ENCODE peak calls at places on chromosome 13, in four cellular contexts. Y is cardiac muscle cell, Q is ELF-1, K is Caki2. V is an unnamed sample.

GRCh38 chr13:50682002-50682401 is 161.5 kb downstream of the DLEU7 start:
- DNase-seq in Y (no peak), Q (no peak), K (no peak), V (no peak)

GRCh38 chr13:93603043-93603442 is 376.4 kb downstream of the GPC6 start:
- DNase-seq in Y (peak), Q (peak), K (peak), V (no peak)

GRCh38 chr13:25095862-25096453 is at the start of gene PABPC3:
- DNase-seq in Y (peak), Q (no peak), K (no peak), V (no peak)

GRCh38 chr13:63184693-63185092 is 1769.0 kb upstream of the PCDH20 start:
- DNase-seq in Y (peak), Q (peak), K (peak), V (peak)

GRCh38 chr13:60244381-60244780 is 80.7 kb upstream of the DIAPH3 start:
- DNase-seq in Y (no peak), Q (no peak), K (no peak), V (no peak)

GRCh38 chr13:97279913-97280312 is 57.8 kb downstream of the MBNL2 start:
- DNase-seq in Y (peak), Q (no peak), K (no peak), V (no peak)

GRCh38 chr13:35333157-35333556 is 143.3 kb downstream of the MAB21L1 start:
- DNase-seq in Y (no peak), Q (no peak), K (no peak), V (no peak)

GRCh38 chr13:20424959-20425358 is 100.7 kb downstream of the CRYL1 start:
- DNase-seq in Y (peak), Q (no peak), K (no peak), V (no peak)

GRCh38 chr13:30381049-30381448 is 41.2 kb upstream of the UBE2L5 start:
- DNase-seq in Y (no peak), Q (no peak), K (no peak), V (no peak)

GRCh38 chr13:37129867-37130266 is 24.4 kb upstream of the CSNK1A1L start:
- DNase-seq in Y (no peak), Q (no peak), K (no peak), V (no peak)

GRCh38 chr13:79228972-79229371 is 177.1 kb downstream of the RBM26 start:
- DNase-seq in Y (no peak), Q (peak), K (no peak), V (no peak)

GRCh38 chr13:82747331-82747730 is 1134.9 kb downstream of the SLITRK1 start:
- DNase-seq in Y (no peak), Q (no peak), K (peak), V (no peak)

GRCh38 chr13:100363874-100364273 is 224.7 kb downstream of the GGACT start:
- DNase-seq in Y (peak), Q (no peak), K (peak), V (no peak)

GRCh38 chr13:75180805-75181455 is 301.0 kb downstream of the TBC1D4 start:
- DNase-seq in Y (peak), Q (no peak), K (peak), V (no peak)

GRCh38 chr13:111324736-111325135 is 4.3 kb downstream of the TEX29 start:
- DNase-seq in Y (no peak), Q (no peak), K (no peak), V (no peak)

GRCh38 chr13:106570354-106570822 is 2.5 kb upstream of the ARGLU1 start:
- DNase-seq in Y (peak), Q (peak), K (peak), V (peak)

GRCh38 chr13:27401210-27401609 is 23.2 kb upstream of the GTF3A start:
- DNase-seq in Y (no peak), Q (no peak), K (no peak), V (no peak)

GRCh38 chr13:41467546-41467945 is 10.2 kb downstream of the RGCC start:
- DNase-seq in Y (no peak), Q (no peak), K (no peak), V (no peak)

GRCh38 chr13:84609716-84610115 is 727.4 kb upstream of the SLITRK1 start:
- DNase-seq in Y (peak), Q (no peak), K (peak), V (no peak)

GRCh38 chr13:40764587-40765403 is 6.2 kb downstream of the MRPS31 start:
- DNase-seq in Y (no peak), Q (no peak), K (no peak), V (no peak)

GRCh38 chr13:49810825-49811526 is 18.5 kb upstream of the KPNA3 start:
- DNase-seq in Y (peak), Q (no peak), K (no peak), V (no peak)

GRCh38 chr13:84553252-84553651 is 671.0 kb upstream of the SLITRK1 start:
- DNase-seq in Y (no peak), Q (no peak), K (no peak), V (no peak)

GRCh38 chr13:30796132-30796832 is 60.9 kb downstream of the ALOX5AP start:
- DNase-seq in Y (peak), Q (no peak), K (peak), V (no peak)

GRCh38 chr13:59043016-59043415 is 1120.7 kb downstream of the DIAPH3 start:
- DNase-seq in Y (no peak), Q (no peak), K (no peak), V (peak)

GRCh38 chr13:108155185-108156106 is 59.9 kb downstream of the LIG4 start:
- DNase-seq in Y (peak), Q (peak), K (peak), V (peak)

GRCh38 chr13:28161370-28161769 is 23.0 kb downstream of the PAN3 start:
- DNase-seq in Y (peak), Q (peak), K (peak), V (peak)

GRCh38 chr13:29802621-29803020 is 47.8 kb downstream of the UBL3 start:
- DNase-seq in Y (peak), Q (no peak), K (no peak), V (no peak)

GRCh38 chr13:23510544-23510916 is 59.7 kb upstream of the TNFRSF19 start:
- DNase-seq in Y (peak), Q (no peak), K (no peak), V (no peak)

GRCh38 chr13:100396771-100397170 is 191.8 kb downstream of the GGACT start:
- DNase-seq in Y (no peak), Q (no peak), K (no peak), V (peak)

GRCh38 chr13:102710261-102710679 is 15.4 kb upstream of the METTL21C start:
- DNase-seq in Y (no peak), Q (no peak), K (no peak), V (no peak)

GRCh38 chr13:46339035-46339666 is 47.9 kb downstream of the RUBCNL start:
- DNase-seq in Y (peak), Q (no peak), K (peak), V (no peak)

GRCh38 chr13:51765142-51765515 is 38.8 kb downstream of the DHRS12 start:
- DNase-seq in Y (no peak), Q (no peak), K (no peak), V (no peak)

GRCh38 chr13:30907167-30907761 is 1.2 kb downstream of the MEDAG start:
- DNase-seq in Y (peak), Q (peak), K (no peak), V (no peak)

GRCh38 chr13:30371649-30372265 is 50.5 kb upstream of the UBE2L5 start:
- DNase-seq in Y (peak), Q (no peak), K (peak), V (no peak)